ENCODE peak calls at places on chromosomes 3 and 15, in eight cellular contexts. J, T, X, H, I, Q, W and P are unnamed samples.

GRCh38 chr3:46521096-46521495 is 23.3 kb downstream of the RTP3 start:
- DNase-seq in W (no peak), I (no peak), J (no peak), X (no peak), H (no peak), Q (no peak), T (no peak), P (no peak)

GRCh38 chr3:186237915-186238314 is 124.1 kb downstream of the DGKG start:
- DNase-seq in I (no peak), X (no peak), Q (no peak), H (no peak), W (no peak), T (no peak), J (no peak), P (no peak)

GRCh38 chr3:49132437-49133225 is at the start of gene LAMB2:
- DNase-seq in W (peak; percentile 65), X (peak; percentile 88), T (peak; percentile 76), J (no peak), I (peak; percentile 64), H (peak; percentile 75), Q (peak; percentile 81), P (peak; percentile 79)

GRCh38 chr3:142243134-142243533 is 17.7 kb upstream of the GK5 start:
- DNase-seq in Q (no peak), W (no peak), H (no peak), X (no peak), T (no peak), I (no peak), J (no peak), P (no peak)

GRCh38 chr3:55484741-55485207 is 2.3 kb downstream of the WNT5A start:
- DNase-seq in I (no peak), X (no peak), Q (no peak), T (no peak), W (no peak), J (no peak), H (no peak), P (no peak)

GRCh38 chr3:138195491-138195890 is 8.4 kb downstream of the ARMC8 start:
- DNase-seq in Q (no peak), T (no peak), I (no peak), J (no peak), W (no peak), H (peak; percentile 58), X (no peak), P (no peak)

GRCh38 chr15:67840747-67841634 is 1.1 kb upstream of the RNU6-1 start:
- DNase-seq in W (peak; percentile 42), T (no peak), J (no peak), X (no peak), Q (peak; percentile 33), H (peak; percentile 43), I (no peak), P (peak; percentile 34)

GRCh38 chr3:61936344-61936937 is 375.1 kb downstream of the PTPRG start:
- DNase-seq in T (no peak), H (no peak), J (no peak), Q (peak; percentile 14), I (no peak), W (no peak), X (no peak), P (peak; percentile 13)

GRCh38 chr3:143083781-143084180 is 35.8 kb upstream of the CHST2 start:
- DNase-seq in Q (no peak), H (no peak), J (no peak), I (no peak), W (no peak), T (no peak), X (no peak), P (no peak)

GRCh38 chr3:189727898-189728297 is 96.7 kb downstream of the TP63 start:
- DNase-seq in I (peak; percentile 12), W (no peak), J (no peak), Q (no peak), X (no peak), H (no peak), T (no peak), P (no peak)

GRCh38 chr15:63212050-63212973 is 22.9 kb downstream of the RAB8B start:
- DNase-seq in T (no peak), H (peak; percentile 51), X (no peak), W (no peak), Q (no peak), J (no peak), I (peak; percentile 53), P (no peak)

GRCh38 chr3:95460274-95460673 is 1354.1 kb upstream of the EPHA6 start:
- DNase-seq in I (no peak), W (no peak), H (no peak), Q (no peak), T (no peak), J (no peak), X (no peak), P (no peak)

GRCh38 chr3:172152869-172153268 is 113.5 kb downstream of the FNDC3B start:
- DNase-seq in X (no peak), W (no peak), Q (no peak), H (peak; percentile 71), I (peak; percentile 46), J (no peak), T (peak; percentile 55), P (no peak)

GRCh38 chr3:139251529-139251928 is 92.3 kb upstream of the MRPS22 start:
- DNase-seq in J (no peak), H (no peak), T (no peak), X (no peak), Q (no peak), I (no peak), W (no peak), P (no peak)

GRCh38 chr3:11819146-11819545 is 27.5 kb downstream of the TAMM41 start:
- DNase-seq in H (no peak), T (no peak), X (no peak), J (no peak), Q (no peak), W (no peak), I (no peak), P (no peak)